ENCODE peak calls at places on chromosomes 13 and 19, in seven cellular contexts. J, R, L, T, P, B and O are unnamed samples.

GRCh38 chr13:103157034-103157433 is 90.8 kb upstream of the SLC10A2 start:
- DNase-seq in J (no peak), R (no peak), L (no peak), T (no peak), P (no peak), B (no peak), O (no peak)

GRCh38 chr13:46622918-46623256 is 69.9 kb downstream of the LRCH1 start:
- DNase-seq in J (no peak), R (peak), L (peak), T (no peak), P (peak), B (peak), O (no peak)

GRCh38 chr19:1411255-1412191 is 4.1 kb downstream of the DAZAP1 start:
- DNase-seq in J (no peak), R (no peak), L (no peak), T (no peak), P (peak), B (peak), O (no peak)

GRCh38 chr13:110257408-110257807 is 49.5 kb downstream of the COL4A1 start:
- DNase-seq in J (no peak), R (no peak), L (no peak), T (no peak), P (no peak), B (no peak), O (no peak)

GRCh38 chr19:14772467-14772866 is 5.9 kb downstream of the ADGRE2 start:
- DNase-seq in J (no peak), R (no peak), L (no peak), T (no peak), P (no peak), B (no peak), O (no peak)

GRCh38 chr19:5698635-5699422 is 8.7 kb downstream of the RPL36 start:
- DNase-seq in J (no peak), R (no peak), L (no peak), T (no peak), P (no peak), B (no peak), O (no peak)

GRCh38 chr13:103431880-103432279 is 365.7 kb upstream of the SLC10A2 start:
- DNase-seq in J (no peak), R (no peak), L (no peak), T (no peak), P (no peak), B (no peak), O (peak)

GRCh38 chr13:88162076-88162702 is 491.0 kb downstream of the SLITRK5 start:
- DNase-seq in J (no peak), R (no peak), L (no peak), T (no peak), P (no peak), B (no peak), O (no peak)

GRCh38 chr19:28793391-28794168 is 419.4 kb downstream of the UQCRFS1 start:
- DNase-seq in J (no peak), R (no peak), L (no peak), T (peak), P (no peak), B (no peak), O (no peak)

GRCh38 chr13:113161433-113161832 is 3.0 kb downstream of the PROZ start:
- DNase-seq in J (no peak), R (no peak), L (no peak), T (no peak), P (no peak), B (no peak), O (no peak)

GRCh38 chr19:34066007-34066656 is 106.2 kb upstream of the LSM14A start:
- DNase-seq in J (no peak), R (no peak), L (no peak), T (no peak), P (no peak), B (no peak), O (no peak)

GRCh38 chr13:113113846-113114271 is 8.3 kb downstream of the F7 start:
- DNase-seq in J (no peak), R (no peak), L (no peak), T (no peak), P (no peak), B (no peak), O (no peak)

GRCh38 chr13:51064753-51065152 is 46.3 kb downstream of the C13orf42 start:
- DNase-seq in J (no peak), R (no peak), L (no peak), T (no peak), P (no peak), B (no peak), O (no peak)

GRCh38 chr19:45182758-45183157 is 4.2 kb downstream of the BLOC1S3 start:
- DNase-seq in J (no peak), R (no peak), L (no peak), T (no peak), P (no peak), B (no peak), O (no peak)

GRCh38 chr19:6412111-6412999 is 12.3 kb downstream of the KHSRP start:
- DNase-seq in J (peak), R (peak), L (peak), T (no peak), P (no peak), B (no peak), O (peak)

GRCh38 chr13:87889241-87889640 is 218.1 kb downstream of the SLITRK5 start:
- DNase-seq in J (no peak), R (no peak), L (no peak), T (no peak), P (no peak), B (no peak), O (no peak)

GRCh38 chr19:21328402-21328801 is 808 bp downstream of the ZNF708 start:
- DNase-seq in J (peak), R (no peak), L (no peak), T (peak), P (peak), B (no peak), O (peak)

GRCh38 chr13:28047784-28048388 is 52.5 kb downstream of the FLT3 start:
- DNase-seq in J (no peak), R (no peak), L (no peak), T (no peak), P (peak), B (peak), O (no peak)

GRCh38 chr19:23070353-23070781 is 46.5 kb upstream of the ZNF730 start:
- DNase-seq in J (peak), R (no peak), L (peak), T (no peak), P (peak), B (no peak), O (peak)

GRCh38 chr19:6510618-6511017 is 8.5 kb upstream of the TUBB4A start:
- DNase-seq in J (no peak), R (no peak), L (no peak), T (no peak), P (no peak), B (no peak), O (no peak)

GRCh38 chr13:59301166-59301551 is 862.6 kb downstream of the DIAPH3 start:
- DNase-seq in J (no peak), R (no peak), L (no peak), T (no peak), P (no peak), B (no peak), O (no peak)

GRCh38 chr13:87089391-87089790 is 581.8 kb upstream of the SLITRK5 start:
- DNase-seq in J (no peak), R (no peak), L (no peak), T (no peak), P (peak), B (peak), O (no peak)

GRCh38 chr13:101429733-101430132 is 13.4 kb upstream of the NALCN start:
- DNase-seq in J (no peak), R (no peak), L (no peak), T (no peak), P (peak), B (no peak), O (no peak)

GRCh38 chr13:30125422-30126073 is 181.8 kb downstream of the KATNAL1 start:
- DNase-seq in J (no peak), R (no peak), L (no peak), T (no peak), P (peak), B (peak), O (no peak)